ENCODE peak calls at places on chromosome 19, in eight cellular contexts. O, D, U, F, G, Z, K and Y are unnamed samples.

GRCh38 chr19:38196948-38197656 is 26.9 kb downstream of the DPF1 start:
- DNase-seq in O (no peak), D (no peak), U (no peak), F (no peak), G (no peak), Z (no peak), K (no peak), Y (no peak)

GRCh38 chr19:11767633-11768133 is 883 bp downstream of the ZNF441 start:
- DNase-seq in O (peak), D (peak), U (peak), F (peak), G (peak), Z (no peak), K (peak), Y (peak)

GRCh38 chr19:18833849-18834643 is 2.3 kb downstream of the UPF1 start:
- DNase-seq in O (no peak), D (no peak), U (no peak), F (no peak), G (no peak), Z (no peak), K (no peak), Y (no peak)

GRCh38 chr19:45424191-45425058 is 708 bp upstream of the ERCC1 start:
- DNase-seq in O (peak), D (peak), U (peak), F (peak), G (peak), Z (peak), K (peak), Y (peak)

GRCh38 chr19:5086725-5087439 is 118.0 kb downstream of the KDM4B start:
- DNase-seq in O (no peak), D (no peak), U (no peak), F (no peak), G (no peak), Z (no peak), K (no peak), Y (no peak)

GRCh38 chr19:17335575-17335974 is 920 bp upstream of the ANO8 start:
- DNase-seq in O (no peak), D (no peak), U (no peak), F (no peak), G (no peak), Z (no peak), K (no peak), Y (no peak)

GRCh38 chr19:12222980-12223630 is 60.2 kb downstream of the ZNF136 start:
- DNase-seq in O (no peak), D (no peak), U (no peak), F (no peak), G (no peak), Z (no peak), K (no peak), Y (no peak)

GRCh38 chr19:1935484-1936208 is 5.3 kb upstream of the CSNK1G2 start:
- DNase-seq in O (no peak), D (peak), U (peak), F (peak), G (no peak), Z (no peak), K (peak), Y (peak)

GRCh38 chr19:3443840-3444694 is 36.3 kb downstream of the SMIM24 start:
- DNase-seq in O (no peak), D (peak), U (no peak), F (peak), G (peak), Z (no peak), K (peak), Y (peak)

GRCh38 chr19:9869008-9869617 is 34.0 kb downstream of the PIN1 start:
- DNase-seq in O (no peak), D (no peak), U (no peak), F (no peak), G (no peak), Z (no peak), K (no peak), Y (no peak)

GRCh38 chr19:31297991-31298390 is 51.2 kb downstream of the TSHZ3 start:
- DNase-seq in O (no peak), D (no peak), U (no peak), F (no peak), G (no peak), Z (no peak), K (no peak), Y (no peak)

GRCh38 chr19:31303262-31303815 is 45.9 kb downstream of the TSHZ3 start:
- DNase-seq in O (no peak), D (no peak), U (no peak), F (no peak), G (no peak), Z (no peak), K (no peak), Y (no peak)

GRCh38 chr19:31296741-31297390 is 52.4 kb downstream of the TSHZ3 start:
- DNase-seq in O (no peak), D (no peak), U (no peak), F (no peak), G (no peak), Z (no peak), K (no peak), Y (no peak)

GRCh38 chr19:31301306-31301980 is 47.8 kb downstream of the TSHZ3 start:
- DNase-seq in O (no peak), D (no peak), U (no peak), F (no peak), G (no peak), Z (no peak), K (no peak), Y (no peak)

DNA sequence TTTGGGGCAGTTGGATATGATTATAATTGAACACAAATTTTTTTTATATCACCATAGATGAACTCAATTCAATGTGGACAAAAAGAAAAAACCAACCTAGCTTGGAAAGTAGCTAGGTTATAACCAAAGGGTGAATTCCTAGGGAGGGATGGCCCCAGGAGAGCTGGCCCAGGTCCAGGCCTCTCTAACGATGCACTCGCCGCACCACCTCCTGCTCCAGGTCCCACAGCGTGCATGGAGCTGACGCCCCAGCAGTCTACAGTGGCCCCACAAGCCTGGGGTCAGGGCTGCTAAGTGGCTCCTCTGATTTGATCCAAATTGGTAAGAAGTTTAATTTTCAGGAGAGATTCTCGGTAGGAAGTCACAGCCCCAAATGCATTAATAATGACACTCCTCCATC is 48.8 kb downstream of the TSHZ3 start:
- DNase-seq in O (no peak), D (no peak), U (no peak), F (no peak), G (no peak), Z (no peak), K (no peak), Y (no peak)
- H3K4me3 ChIP-seq in O (no peak), D (no peak), U (no peak), F (no peak), G (no peak), Z (no peak), K (no peak), Y (no peak)

DNA sequence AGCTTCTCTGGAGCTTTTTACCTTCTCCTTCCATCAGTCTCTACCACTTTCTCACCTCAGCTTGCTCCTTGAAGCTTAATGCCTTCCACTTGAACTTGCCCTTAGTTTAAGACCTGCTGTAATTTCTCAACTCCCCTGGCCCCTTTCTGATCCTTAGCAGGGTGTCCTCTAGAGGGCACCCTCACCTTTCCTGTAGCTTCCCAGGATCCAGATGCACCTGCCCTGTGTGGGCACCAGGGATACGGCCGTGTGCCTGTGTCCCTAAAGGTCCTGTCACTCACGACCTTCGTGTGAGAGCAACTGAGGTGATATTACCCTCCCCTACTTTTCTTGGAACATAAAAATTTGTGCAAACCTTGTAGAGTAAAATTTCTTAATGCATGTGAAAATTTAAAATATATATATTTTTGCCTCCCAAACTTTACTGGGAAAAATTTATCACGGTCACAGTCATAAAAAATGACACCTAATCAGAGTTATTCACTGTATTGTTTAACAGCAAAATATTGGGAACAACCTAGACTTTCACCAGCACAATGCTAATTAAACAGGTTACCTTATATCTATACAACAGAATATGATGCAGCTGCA is 46.4 kb downstream of the PSG3 start:
- DNase-seq in O (no peak), D (peak), U (peak), F (peak), G (no peak), Z (peak), K (peak), Y (peak)
- TF ChIP-seq CTCF in O (no peak), D (peak), U (peak), F (peak), G (no peak), Z (peak), K (peak), Y (peak)

DNA sequence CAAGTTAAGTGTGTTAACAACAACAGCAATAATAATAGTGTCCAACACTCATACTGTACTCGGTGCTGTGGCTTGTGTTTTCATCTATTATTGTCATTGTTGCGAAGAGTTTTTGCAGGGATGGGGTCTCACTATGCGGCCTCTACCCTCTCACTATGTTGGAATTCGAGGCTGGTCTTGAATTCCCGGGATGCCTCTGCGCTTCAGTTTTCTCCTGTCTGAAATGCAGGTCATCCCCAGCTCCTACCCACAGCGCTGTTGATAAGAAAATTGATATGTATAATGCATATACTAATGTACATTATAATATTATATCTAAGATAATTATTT is 4.9 kb upstream of the SBK3 start:
- DNase-seq in O (no peak), D (no peak), U (no peak), F (peak), G (no peak), Z (no peak), K (no peak), Y (peak)
- H3K4me3 ChIP-seq in O (no peak), D (no peak), U (no peak), F (no peak), G (peak), Z (no peak), K (no peak), Y (no peak)

DNA sequence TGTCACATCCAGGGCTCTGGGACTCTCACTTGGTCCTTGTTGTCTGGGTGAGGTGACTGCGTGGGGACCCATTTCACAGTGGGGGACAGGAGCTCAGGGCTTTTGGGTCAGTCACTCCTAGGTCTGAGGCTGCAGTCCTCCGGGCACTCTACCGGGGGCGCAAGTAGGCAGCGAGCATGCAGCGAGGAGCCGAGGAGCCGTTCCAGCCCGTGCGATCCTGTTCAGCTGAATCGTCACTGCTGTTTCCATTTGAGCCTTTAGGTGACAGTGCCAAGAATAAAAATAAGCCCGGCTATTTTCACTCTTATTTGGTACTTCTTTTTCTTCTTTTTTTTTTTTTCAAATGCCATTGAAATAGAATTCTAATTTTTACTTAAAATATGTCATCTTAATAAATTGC is 126.5 kb downstream of the ZNF536 start:
- DNase-seq in O (no peak), D (no peak), U (no peak), F (no peak), G (no peak), Z (no peak), K (no peak), Y (no peak)
- TF ChIP-seq CTCF in O (no peak), D (no peak), U (no peak), F (no peak), G (no peak), Z (no peak), K (no peak), Y (no peak)

GRCh38 chr19:55277494-55277893 is 2.4 kb downstream of the HSPBP1 start:
- DNase-seq in O (no peak), D (no peak), U (no peak), F (no peak), G (no peak), Z (no peak), K (no peak), Y (no peak)
- H3K4me3 ChIP-seq in O (no peak), D (no peak), U (no peak), F (no peak), G (no peak), Z (no peak), K (no peak), Y (no peak)

GRCh38 chr19:28486934-28487333 is 726.0 kb downstream of the UQCRFS1 start:
- DNase-seq in O (no peak), D (no peak), U (no peak), F (no peak), G (no peak), Z (no peak), K (no peak), Y (no peak)
- TF ChIP-seq CTCF in O (no peak), D (no peak), U (no peak), F (no peak), G (no peak), Z (no peak), K (no peak), Y (no peak)

GRCh38 chr19:57935731-57936130 is 529 bp upstream of the ZNF418 start:
- DNase-seq in O (no peak), D (no peak), U (no peak), F (no peak), G (no peak), Z (no peak), K (no peak), Y (no peak)

GRCh38 chr19:57934820-57935665 is at the start of gene ZNF418:
- DNase-seq in O (peak), D (peak), U (no peak), F (peak), G (peak), Z (peak), K (peak), Y (peak)
- H3K4me3 ChIP-seq in O (peak), D (peak), U (no peak), F (peak), G (peak), Z (peak), K (peak), Y (peak)